ENCODE peak calls at places on chromosomes 5 and 9, in four cellular contexts. M is IMR-90; O is CD8-positive, alpha-beta T cell; S is CD4-positive, alpha-beta memory T cell. H is an unnamed sample.

GRCh38 chr9:2385746-2386145 is 235.8 kb upstream of the VLDLR start:
- DNase-seq in M (no peak), O (no peak), S (no peak), H (no peak)

GRCh38 chr9:130983283-130983670 is 25.7 kb upstream of the LAMC3 start:
- DNase-seq in M (no peak), O (no peak), S (no peak), H (no peak)

GRCh38 chr5:133824661-133825254 is 143.7 kb downstream of the C5orf15 start:
- DNase-seq in M (no peak), O (no peak), S (no peak), H (no peak)

GRCh38 chr9:32486839-32487562 is 39.0 kb downstream of the RIGI start:
- DNase-seq in M (peak; percentile 93), O (no peak), S (no peak), H (no peak)

GRCh38 chr5:126864042-126864688 is 87.2 kb downstream of the LMNB1 start:
- DNase-seq in M (no peak), O (no peak), S (no peak), H (no peak)

GRCh38 chr5:78533356-78533755 is 115.2 kb downstream of the LHFPL2 start:
- DNase-seq in M (peak; percentile 38), O (no peak), S (no peak), H (no peak)

GRCh38 chr9:14057347-14058077 is 256.4 kb downstream of the NFIB start:
- DNase-seq in M (no peak), O (no peak), S (no peak), H (no peak)

GRCh38 chr5:132055808-132056609 is 4.4 kb upstream of the IL3 start:
- DNase-seq in M (no peak), O (peak; percentile 30), S (peak; percentile 92), H (peak; percentile 46)

GRCh38 chr9:5441043-5441442 is 3.3 kb upstream of the PLGRKT start:
- DNase-seq in M (peak; percentile 79), O (no peak), S (no peak), H (no peak)

GRCh38 chr9:130707225-130707976 is 13.8 kb downstream of the EXOSC2 start:
- DNase-seq in M (peak; percentile 68), O (peak; percentile 18), S (peak; percentile 72), H (peak; percentile 61)

GRCh38 chr5:69074664-69075521 is 18.9 kb upstream of the SLC30A5 start:
- DNase-seq in M (no peak), O (no peak), S (no peak), H (no peak)

GRCh38 chr9:134945509-134946275 is 28.0 kb upstream of the FCN1 start:
- DNase-seq in M (no peak), O (no peak), S (no peak), H (no peak)

GRCh38 chr5:126043684-126044083 is 379.5 kb upstream of the GRAMD2B start:
- DNase-seq in M (no peak), O (no peak), S (no peak), H (no peak)

GRCh38 chr5:17305964-17306725 is 88.7 kb downstream of the BASP1 start:
- DNase-seq in M (peak; percentile 84), O (no peak), S (no peak), H (no peak)

DNA sequence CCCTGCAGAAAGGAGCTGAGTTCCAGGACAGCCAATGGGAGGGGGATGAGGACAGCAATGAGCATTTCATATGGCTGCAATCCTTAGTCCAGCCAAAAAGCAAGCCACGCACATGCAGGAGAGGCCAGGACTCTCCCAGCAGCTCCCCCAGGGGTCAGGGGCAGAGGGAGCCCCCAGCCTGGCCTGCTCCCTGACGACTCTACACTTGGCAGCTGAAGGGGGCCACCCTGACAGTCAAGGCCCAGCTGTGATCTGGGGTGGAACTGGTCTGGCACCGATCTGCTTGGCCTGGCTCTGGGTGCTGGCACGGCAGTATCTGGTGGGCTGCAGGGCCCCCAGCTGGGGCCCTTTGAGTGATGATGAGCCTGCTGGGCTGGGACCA is 118.1 kb downstream of the ADAMTS2 start:
- DNase-seq in M (no peak), O (no peak), S (no peak), H (no peak)
- H3K9me3 ChIP-seq in M (no peaks in the 10 kb centered on the region), O (no peaks in the 10 kb centered on the region), S (no peaks in the 10 kb centered on the region), H (no peaks in the 10 kb centered on the region)

DNA sequence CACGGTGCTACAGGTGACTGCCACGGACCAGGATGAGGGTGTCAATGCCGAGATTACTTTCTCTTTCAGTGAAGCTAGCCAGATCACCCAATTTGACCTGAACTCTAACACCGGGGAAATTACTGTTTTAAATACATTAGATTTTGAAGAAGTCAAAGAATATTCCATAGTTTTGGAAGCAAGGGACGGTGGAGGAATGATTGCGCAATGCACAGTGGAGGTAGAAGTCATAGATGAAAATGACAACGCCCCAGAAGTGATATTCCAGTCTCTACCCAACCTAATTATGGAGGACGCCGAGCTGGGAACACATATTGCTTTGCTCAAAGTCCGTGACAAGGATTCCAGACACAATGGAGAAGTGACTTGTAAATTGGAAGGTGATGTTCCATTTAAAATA is 1.2 kb downstream of the PCDHGB4 start:
- DNase-seq in M (no peak), O (no peak), S (no peak), H (no peak)
- H3K9me3 ChIP-seq in M (peaks cover 50% of the 10 kb centered on the region), O (peaks cover 7% of the 10 kb centered on the region), S (peaks cover under 1% of the 10 kb centered on the region), H (peaks cover 21% of the 10 kb centered on the region)

GRCh38 chr5:141362719-141363118 is 1.2 kb upstream of the PCDHGA5 start:
- DNase-seq in M (no peak), O (no peak), S (no peak), H (no peak)
- H3K9me3 ChIP-seq in M (peaks cover 53% of the 10 kb centered on the region), O (peaks cover 11% of the 10 kb centered on the region), S (peaks cover 4% of the 10 kb centered on the region), H (peaks cover 19% of the 10 kb centered on the region)

GRCh38 chr5:56305001-56305400 is 71.9 kb upstream of the ANKRD55 start:
- DNase-seq in M (no peak), O (no peak), S (no peak), H (no peak)

GRCh38 chr5:56302027-56302426 is 68.9 kb upstream of the ANKRD55 start:
- DNase-seq in M (peak; percentile 58), O (no peak), S (no peak), H (no peak)

GRCh38 chr5:56305551-56305950 is 72.4 kb upstream of the ANKRD55 start:
- DNase-seq in M (no peak), O (no peak), S (no peak), H (no peak)

GRCh38 chr5:56301041-56301440 is 67.9 kb upstream of the ANKRD55 start:
- DNase-seq in M (no peak), O (no peak), S (no peak), H (no peak)

GRCh38 chr5:56303511-56303910 is 70.4 kb upstream of the ANKRD55 start:
- DNase-seq in M (no peak), O (no peak), S (no peak), H (no peak)
- H3K9me3 ChIP-seq in M (no peaks in the 10 kb centered on the region), O (no peaks in the 10 kb centered on the region), S (no peaks in the 10 kb centered on the region), H (no peaks in the 10 kb centered on the region)

DNA sequence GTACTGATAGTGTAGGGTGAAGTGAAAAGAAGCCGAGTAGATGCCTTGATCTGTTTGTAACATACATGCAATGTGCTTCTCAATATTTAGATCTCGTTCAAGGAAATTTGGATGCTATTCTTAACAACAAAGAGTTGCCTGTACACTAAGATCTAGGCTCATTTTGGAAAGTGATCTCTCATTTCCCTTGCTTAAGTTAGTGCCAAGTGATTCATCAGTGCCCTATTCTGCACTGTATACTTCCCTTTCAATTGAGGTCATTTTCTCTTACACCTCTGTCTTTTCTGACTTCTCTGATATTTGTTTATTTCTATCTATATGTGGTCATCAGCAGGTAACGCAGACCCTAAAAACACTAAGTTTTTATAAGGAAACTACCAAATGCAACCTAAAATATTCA is 528.6 kb upstream of the PTPRD start:
- DNase-seq in M (no peak), O (no peak), S (no peak), H (no peak)
- H3K9me3 ChIP-seq in M (peaks cover 5% of the 10 kb centered on the region), O (no peaks in the 10 kb centered on the region), S (no peaks in the 10 kb centered on the region), H (peaks cover 2% of the 10 kb centered on the region)

DNA sequence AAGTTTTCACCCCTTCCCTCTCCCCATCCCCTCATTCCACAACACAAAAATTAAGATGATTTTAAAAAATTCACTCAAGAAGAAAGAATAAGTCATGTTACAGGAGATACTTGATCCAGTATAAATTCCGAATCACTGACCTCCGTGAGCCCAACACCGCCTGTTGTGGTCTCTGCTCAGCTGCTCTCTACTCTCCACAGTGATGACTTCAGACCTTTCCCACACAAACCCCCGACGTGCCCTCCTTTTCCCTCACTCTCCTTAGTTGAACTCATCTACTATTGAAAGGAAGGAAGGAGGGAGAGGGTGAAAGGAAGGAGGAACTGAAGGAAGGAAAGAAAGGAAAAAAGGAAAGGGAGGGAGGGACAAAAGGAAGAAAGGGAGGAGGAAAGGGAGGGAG is 55.1 kb downstream of the ZNF354C start:
- DNase-seq in M (no peak), O (no peak), S (no peak), H (no peak)
- H3K9me3 ChIP-seq in M (peaks cover 39% of the 10 kb centered on the region), O (no peaks in the 10 kb centered on the region), S (peaks cover 3% of the 10 kb centered on the region), H (peaks cover 3% of the 10 kb centered on the region)

GRCh38 chr5:3058930-3059329 is 307.5 kb upstream of the IRX2 start:
- DNase-seq in M (no peak), O (no peak), S (no peak), H (no peak)
- H3K9me3 ChIP-seq in M (peaks cover 36% of the 10 kb centered on the region), O (no peaks in the 10 kb centered on the region), S (no peaks in the 10 kb centered on the region), H (no peaks in the 10 kb centered on the region)

DNA sequence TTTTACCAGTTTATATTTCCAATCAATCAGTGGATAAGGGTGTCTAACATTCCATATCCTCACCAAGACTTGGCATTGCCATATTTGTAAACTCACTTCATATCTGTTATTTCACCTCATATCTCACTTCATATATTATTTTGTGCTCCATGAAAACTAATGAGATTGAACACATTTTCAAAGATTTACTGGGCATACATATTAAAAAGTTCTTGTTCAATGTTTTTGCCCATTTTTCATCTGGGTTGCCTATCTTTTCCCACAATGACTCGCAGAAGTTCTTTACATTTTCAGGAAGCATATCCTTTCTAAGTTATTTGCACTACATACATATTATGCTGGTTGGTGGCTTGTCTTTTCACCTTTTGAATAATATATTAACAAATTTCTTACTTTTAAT is 15.3 kb downstream of the ZNF510 start:
- DNase-seq in M (no peak), O (no peak), S (no peak), H (no peak)
- H3K9me3 ChIP-seq in M (peaks cover 66% of the 10 kb centered on the region), O (peaks cover 54% of the 10 kb centered on the region), S (peaks cover 60% of the 10 kb centered on the region), H (peaks cover 78% of the 10 kb centered on the region)

GRCh38 chr5:36027066-36027465 is 35.9 kb upstream of the UGT3A1 start:
- DNase-seq in M (no peak), O (no peak), S (no peak), H (no peak)
- H3K9me3 ChIP-seq in M (no peaks in the 10 kb centered on the region), O (no peaks in the 10 kb centered on the region), S (no peaks in the 10 kb centered on the region), H (peaks cover 3% of the 10 kb centered on the region)

DNA sequence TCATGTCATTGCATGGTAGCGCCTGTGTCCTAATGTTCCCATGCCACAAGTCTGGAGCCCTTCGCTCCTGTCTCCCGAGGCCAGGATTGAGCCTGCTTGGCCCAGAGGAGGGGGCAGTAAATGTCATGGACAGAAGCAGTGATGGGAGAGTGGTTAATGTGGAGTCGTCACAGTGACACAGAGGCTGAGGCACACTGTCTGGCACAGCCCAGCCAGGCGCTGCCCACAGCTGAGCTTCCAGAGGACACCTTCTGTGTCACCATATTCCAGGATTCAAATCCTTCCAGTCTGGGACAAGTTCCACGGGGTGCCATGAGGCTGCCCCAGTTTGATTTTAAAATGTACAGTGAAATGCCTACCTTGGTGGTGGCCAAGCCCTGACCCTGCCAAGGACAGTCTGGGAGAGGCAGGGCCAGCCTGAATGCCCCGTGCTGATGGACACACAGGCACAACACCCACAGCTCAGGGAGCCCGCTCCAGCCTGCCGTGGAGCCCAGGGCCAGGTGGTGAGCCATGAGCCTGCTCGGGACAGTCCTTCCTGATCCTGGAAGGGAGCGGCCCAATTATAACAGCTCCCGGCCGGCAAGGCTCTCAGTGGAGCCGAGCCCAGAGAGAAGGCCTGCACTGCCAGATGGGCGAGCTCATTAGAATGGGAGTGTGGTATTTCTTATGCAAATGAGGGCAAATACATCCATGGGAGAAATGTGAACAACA is 99.1 kb upstream of the RUFY1 start:
- DNase-seq in M (no peak), O (no peak), S (no peak), H (no peak)
- H3K9me3 ChIP-seq in M (peaks cover 7% of the 10 kb centered on the region), O (no peaks in the 10 kb centered on the region), S (no peaks in the 10 kb centered on the region), H (no peaks in the 10 kb centered on the region)